ENCODE peak calls at places on chromosomes 1 and 21, in eight cellular contexts. L is foreskin fibroblast, G is RWPE1, S is dorsolateral prefrontal cortex, F is tibial artery, A is fibroblast of mammary gland, Q is brain microvascular endothelial cell, Z is progenitor cell of endocrine pancreas. K is an unnamed sample.

GRCh38 chr1:46062651-46063319 is 69.6 kb downstream of the PIK3R3 start:
- DNase-seq in L (peak), G (no peak), S (no peak), F (no peak), A (peak), Q (no peak), Z (no peak), K (no peak)

GRCh38 chr1:41152622-41153044 is 89.5 kb downstream of the SCMH1 start:
- DNase-seq in L (peak), G (peak), S (no peak), F (no peak), A (peak), Q (peak), Z (no peak), K (no peak)

GRCh38 chr1:51093566-51093965 is 8.5 kb upstream of the C1orf185 start:
- DNase-seq in L (peak), G (no peak), S (no peak), F (no peak), A (peak), Q (no peak), Z (no peak), K (no peak)

GRCh38 chr1:155014709-155015508 is 12.3 kb downstream of the ZBTB7B start:
- DNase-seq in L (no peak), G (no peak), S (no peak), F (peak), A (no peak), Q (no peak), Z (no peak), K (no peak)

GRCh38 chr1:93659805-93660479 is 21.7 kb downstream of the BCAR3 start:
- DNase-seq in L (peak), G (no peak), S (no peak), F (peak), A (peak), Q (no peak), Z (no peak), K (no peak)

GRCh38 chr1:168583571-168583970 is 7.2 kb downstream of the XCL1 start:
- DNase-seq in L (no peak), G (no peak), S (no peak), F (no peak), A (no peak), Q (no peak), Z (no peak), K (no peak)

GRCh38 chr1:119662034-119662437 is 14.0 kb upstream of the ZNF697 start:
- DNase-seq in L (no peak), G (no peak), S (no peak), F (no peak), A (no peak), Q (no peak), Z (no peak), K (no peak)

GRCh38 chr1:119000371-119001180 is 12.4 kb upstream of the TBX15 start:
- DNase-seq in L (no peak), G (no peak), S (no peak), F (peak), A (no peak), Q (no peak), Z (no peak), K (no peak)

GRCh38 chr21:42583150-42583991 is 69.7 kb downstream of the SLC37A1 start:
- DNase-seq in L (no peak), G (no peak), S (no peak), F (peak), A (no peak), Q (no peak), Z (no peak), K (no peak)

GRCh38 chr1:43997295-43997694 is 5.9 kb downstream of the CCDC24 start:
- DNase-seq in L (no peak), G (no peak), S (no peak), F (no peak), A (no peak), Q (no peak), Z (no peak), K (no peak)

GRCh38 chr1:115193429-115193828 is 104.1 kb upstream of the TSPAN2 start:
- DNase-seq in L (no peak), G (no peak), S (no peak), F (no peak), A (no peak), Q (no peak), Z (no peak), K (no peak)

GRCh38 chr1:230715510-230715909 is 1.6 kb upstream of the AGT start:
- DNase-seq in L (no peak), G (no peak), S (no peak), F (no peak), A (peak), Q (no peak), Z (no peak), K (no peak)

GRCh38 chr21:31557956-31558838 is 101.3 kb upstream of the SOD1 start:
- DNase-seq in L (peak), G (peak), S (peak), F (no peak), A (no peak), Q (peak), Z (peak), K (peak)

GRCh38 chr1:61011514-61012263 is 70.7 kb upstream of the NFIA start:
- DNase-seq in L (no peak), G (no peak), S (no peak), F (no peak), A (no peak), Q (no peak), Z (no peak), K (no peak)

GRCh38 chr1:96772972-96773371 is 51.4 kb downstream of the PTBP2 start:
- DNase-seq in L (no peak), G (no peak), S (no peak), F (no peak), A (no peak), Q (no peak), Z (no peak), K (no peak)

GRCh38 chr1:17665950-17666720 is 89.0 kb upstream of the ACTL8 start:
- DNase-seq in L (peak), G (no peak), S (no peak), F (no peak), A (peak), Q (no peak), Z (no peak), K (no peak)

GRCh38 chr1:185439727-185440415 is 122.8 kb upstream of the IVNS1ABP start:
- DNase-seq in L (peak), G (peak), S (no peak), F (no peak), A (peak), Q (peak), Z (no peak), K (no peak)

GRCh38 chr21:43304621-43305335 is 122.2 kb downstream of the SIK1 start:
- DNase-seq in L (no peak), G (no peak), S (no peak), F (peak), A (no peak), Q (no peak), Z (no peak), K (no peak)

GRCh38 chr1:55367273-55367672 is 152.1 kb upstream of the USP24 start:
- DNase-seq in L (no peak), G (no peak), S (no peak), F (no peak), A (no peak), Q (no peak), Z (no peak), K (no peak)

GRCh38 chr1:93604411-93604810 is 77.2 kb downstream of the BCAR3 start:
- DNase-seq in L (no peak), G (no peak), S (no peak), F (no peak), A (no peak), Q (no peak), Z (no peak), K (no peak)

GRCh38 chr1:21340230-21340564 is 49.9 kb upstream of the ECE1 start:
- DNase-seq in L (no peak), G (no peak), S (no peak), F (peak), A (no peak), Q (no peak), Z (no peak), K (no peak)

GRCh38 chr1:4794020-4794780 is 139.8 kb downstream of the AJAP1 start:
- DNase-seq in L (no peak), G (no peak), S (no peak), F (peak), A (peak), Q (no peak), Z (no peak), K (no peak)

GRCh38 chr1:16972210-16972916 is 8.1 kb downstream of the MFAP2 start:
- DNase-seq in L (no peak), G (no peak), S (no peak), F (no peak), A (no peak), Q (no peak), Z (no peak), K (peak)

GRCh38 chr1:80448081-80448480 is 1352.7 kb upstream of the ADGRL2 start:
- DNase-seq in L (peak), G (no peak), S (no peak), F (no peak), A (no peak), Q (peak), Z (no peak), K (no peak)

GRCh38 chr1:167936930-167937708 is at the start of gene MPC2:
- DNase-seq in L (peak), G (peak), S (peak), F (peak), A (peak), Q (peak), Z (no peak), K (peak)

GRCh38 chr1:153791856-153792253 is 16.6 kb downstream of the SLC27A3 start:
- DNase-seq in L (peak), G (no peak), S (no peak), F (peak), A (peak), Q (peak), Z (no peak), K (no peak)

GRCh38 chr1:41690331-41690730 is 205.8 kb upstream of the EDN2 start:
- DNase-seq in L (no peak), G (no peak), S (no peak), F (no peak), A (no peak), Q (no peak), Z (no peak), K (no peak)

GRCh38 chr1:60547821-60548220 is 474.3 kb upstream of the C1orf87 start:
- DNase-seq in L (no peak), G (no peak), S (no peak), F (no peak), A (no peak), Q (no peak), Z (no peak), K (no peak)

GRCh38 chr1:110282395-110282794 is 56.8 kb upstream of the RBM15 start:
- DNase-seq in L (no peak), G (no peak), S (no peak), F (no peak), A (no peak), Q (no peak), Z (no peak), K (no peak)

GRCh38 chr21:45080639-45081414 is 6.4 kb downstream of the ADARB1 start:
- DNase-seq in L (peak), G (peak), S (no peak), F (no peak), A (peak), Q (peak), Z (no peak), K (no peak)

GRCh38 chr1:22236151-22236550 is 93.3 kb upstream of the WNT4 start:
- DNase-seq in L (no peak), G (no peak), S (no peak), F (no peak), A (no peak), Q (no peak), Z (no peak), K (no peak)

GRCh38 chr1:235011599-235012435 is 116.8 kb downstream of the TOMM20 start:
- DNase-seq in L (peak), G (peak), S (no peak), F (no peak), A (peak), Q (peak), Z (no peak), K (no peak)

GRCh38 chr1:4467241-4467640 is 187.2 kb upstream of the AJAP1 start:
- DNase-seq in L (no peak), G (no peak), S (no peak), F (peak), A (no peak), Q (no peak), Z (no peak), K (no peak)

GRCh38 chr1:181105134-181106021 is 16.9 kb downstream of the IER5 start:
- DNase-seq in L (peak), G (peak), S (peak), F (peak), A (peak), Q (peak), Z (peak), K (peak)

DNA sequence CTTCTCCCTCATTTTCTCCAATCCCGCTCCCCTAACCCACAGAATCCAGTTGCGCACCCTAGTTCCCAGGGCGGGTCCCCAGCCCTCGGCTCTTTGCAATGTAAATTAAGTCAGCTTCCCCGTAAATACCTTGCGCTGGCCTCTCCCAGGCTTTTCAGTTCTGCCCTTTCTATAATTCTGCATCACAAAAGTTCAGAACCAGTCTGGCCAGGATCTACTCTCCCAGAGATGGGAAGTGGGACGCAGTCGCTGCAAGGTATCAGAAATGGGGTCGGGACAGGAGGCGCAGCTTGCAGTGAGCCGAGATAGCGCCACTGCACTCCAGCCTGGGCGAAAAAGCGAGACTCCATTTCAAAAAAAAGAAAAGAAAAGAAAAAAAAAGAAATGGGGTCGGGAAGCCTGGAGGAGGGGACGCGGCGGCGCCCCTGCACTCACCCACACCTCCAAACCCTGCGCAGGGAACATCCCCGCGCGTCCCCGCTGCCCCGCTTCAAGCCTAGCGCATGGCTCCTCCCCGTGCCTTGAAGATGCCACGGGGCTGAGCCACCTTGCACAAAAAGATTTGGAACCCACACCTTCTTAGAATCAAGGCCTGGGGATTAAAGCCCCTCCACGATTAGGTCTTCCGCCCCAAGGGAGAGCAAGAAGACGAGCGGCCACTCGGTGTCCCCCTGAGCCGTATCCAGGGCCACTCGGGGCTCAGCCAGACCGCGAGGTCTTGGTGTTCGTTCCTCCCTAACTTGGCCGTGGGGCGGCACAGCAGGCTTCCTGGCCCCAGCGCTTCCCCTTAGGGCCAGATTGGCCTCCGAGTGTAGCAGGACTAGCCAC is 27.2 kb upstream of the ITLN2 start:
- DNase-seq in L (no peak), G (no peak), S (no peak), F (no peak), A (no peak), Q (no peak), Z (no peak), K (peak)
- TF ChIP-seq CTCF in L (no peak), G (no peak), S (no peak), F (no peak), A (no peak), Q (no peak), Z (peak), K (no peak)

DNA sequence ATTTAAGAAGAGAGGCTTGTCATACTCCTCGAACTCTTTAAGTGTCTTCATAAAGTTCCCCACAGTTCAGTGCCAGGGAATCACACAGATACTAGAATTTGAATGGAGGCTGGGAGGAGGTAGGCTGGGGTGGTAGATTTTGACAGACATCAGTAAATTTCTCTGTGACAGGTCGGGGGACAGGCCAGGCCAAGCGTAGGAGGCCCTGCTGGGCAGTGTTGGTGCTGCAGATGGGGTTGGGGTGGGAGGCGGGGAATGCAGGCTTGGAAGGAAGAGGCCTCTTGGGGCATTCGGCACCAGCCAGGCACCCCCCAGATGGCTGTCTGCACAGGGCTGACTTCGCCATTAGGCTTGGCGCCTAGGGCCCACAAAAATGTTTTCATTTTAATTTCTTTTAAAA is 84.0 kb downstream of the MAN1C1 start:
- DNase-seq in L (peak), G (no peak), S (no peak), F (no peak), A (no peak), Q (no peak), Z (no peak), K (peak)
- TF ChIP-seq CTCF in L (peak), G (no peak), S (no peak), F (peak), A (peak), Q (peak), Z (peak), K (peak)

GRCh38 chr21:46316708-46317324 is 6.9 kb downstream of the C21orf58 start:
- DNase-seq in L (no peak), G (no peak), S (no peak), F (no peak), A (no peak), Q (no peak), Z (no peak), K (no peak)
- TF ChIP-seq CTCF in L (no peak), G (no peak), S (no peak), F (no peak), A (no peak), Q (no peak), Z (no peak), K (no peak)

DNA sequence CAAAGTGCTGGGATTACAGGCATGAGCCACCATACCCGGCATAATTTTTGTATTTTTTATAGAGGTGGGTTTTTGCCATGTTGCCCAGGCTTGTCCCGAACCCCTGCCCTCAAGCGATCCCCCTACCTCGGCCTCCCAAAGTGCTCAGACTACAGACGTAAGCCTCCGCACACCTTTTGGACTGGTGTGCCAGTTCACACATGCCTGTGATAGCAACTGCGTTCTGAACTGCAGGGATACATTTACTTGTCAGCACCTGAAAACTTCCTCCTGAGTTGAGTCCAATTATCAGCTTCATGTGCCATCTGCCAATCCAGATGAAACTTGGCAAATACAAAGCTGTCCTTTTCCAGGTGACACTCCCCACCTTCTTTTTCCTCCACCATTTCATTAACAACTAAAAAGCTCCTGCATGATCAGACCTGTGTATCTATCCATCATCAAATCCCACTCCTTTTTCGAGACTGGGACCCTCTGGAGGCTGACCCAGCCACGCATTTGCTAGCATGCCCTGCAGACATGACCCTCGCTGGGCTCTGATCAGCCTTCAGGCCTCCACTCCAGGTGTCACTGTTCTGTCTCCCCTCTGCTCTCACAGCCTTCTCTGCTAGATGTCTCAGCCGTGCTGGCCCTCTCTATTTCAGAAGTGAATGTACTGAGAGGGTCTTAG is 2.1 kb upstream of the DEGS1 start:
- DNase-seq in L (no peak), G (no peak), S (no peak), F (no peak), A (no peak), Q (no peak), Z (no peak), K (no peak)
- TF ChIP-seq CTCF in L (no peak), G (no peak), S (no peak), F (no peak), A (no peak), Q (no peak), Z (no peak), K (no peak)

K was measured in nephron progenitor cell.